ENCODE peak calls at places on chromosomes 3 and 15, in six cellular contexts. Z, X, R, H, N and O are unnamed samples.

GRCh38 chr15:71054286-71054952 is 60.9 kb upstream of the THSD4 start:
- DNase-seq in Z (no peak), X (no peak), R (no peak), H (no peak), N (peak), O (no peak)

GRCh38 chr3:21314688-21315087 is 436.3 kb downstream of the ZNF385D start:
- DNase-seq in Z (no peak), X (no peak), R (no peak), H (no peak), N (no peak), O (no peak)

GRCh38 chr3:20043398-20043797 is 3.2 kb downstream of the KAT2B start:
- DNase-seq in Z (peak), X (peak), R (peak), H (no peak), N (no peak), O (peak)

GRCh38 chr3:102979682-102980378 is 545.0 kb downstream of the ZPLD1 start:
- DNase-seq in Z (peak), X (no peak), R (no peak), H (no peak), N (peak), O (peak)

GRCh38 chr3:184052773-184053172 is at the start of gene HTR3C:
- DNase-seq in Z (peak), X (no peak), R (no peak), H (no peak), N (no peak), O (no peak)

GRCh38 chr3:168152149-168152548 is 56.4 kb upstream of the GOLIM4 start:
- DNase-seq in Z (no peak), X (no peak), R (no peak), H (no peak), N (no peak), O (no peak)

GRCh38 chr3:193978030-193978429 is 157.9 kb upstream of the HES1 start:
- DNase-seq in Z (no peak), X (no peak), R (no peak), H (no peak), N (no peak), O (no peak)

GRCh38 chr3:12046406-12046805 is 42.2 kb downstream of the SYN2 start:
- DNase-seq in Z (no peak), X (no peak), R (no peak), H (no peak), N (peak), O (no peak)

GRCh38 chr15:60695713-60696522 is 217.0 kb upstream of the ICE2 start:
- DNase-seq in Z (no peak), X (peak), R (no peak), H (no peak), N (no peak), O (no peak)

GRCh38 chr3:71109241-71109976 is 474.1 kb downstream of the FOXP1 start:
- DNase-seq in Z (no peak), X (no peak), R (no peak), H (peak), N (no peak), O (no peak)